ENCODE peak calls at places on chromosomes 13 and 19, in eight cellular contexts. L is omental fat pad, F is lower lobe of right lung, C is AG04449, G is psoas muscle, H is neural progenitor cell, M is body of pancreas, J is left ventricle myocardium inferior. U is an unnamed sample.

GRCh38 chr19:58385313-58386165 is 1.5 kb upstream of the RPS5 start:
- DNase-seq in L (no peak), F (peak; percentile 48), C (no peak), G (no peak), H (no peak), M (no peak), J (no peak), U (no peak)

GRCh38 chr19:16404396-16404795 is 67.4 kb downstream of the EPS15L1 start:
- DNase-seq in L (no peak), F (no peak), C (no peak), G (no peak), H (no peak), M (no peak), J (no peak), U (no peak)

GRCh38 chr13:81106348-81106747 is 765.4 kb upstream of the SPRY2 start:
- DNase-seq in L (no peak), F (no peak), C (no peak), G (no peak), H (no peak), M (no peak), J (no peak), U (no peak)

GRCh38 chr13:110914293-110915056 is 394 bp downstream of the ANKRD10 start:
- DNase-seq in L (no peak), F (peak; percentile 90), C (no peak), G (peak; percentile 83), H (peak; percentile 90), M (peak; percentile 74), J (peak; percentile 90), U (peak; percentile 85)

GRCh38 chr19:494171-495046 is 1.9 kb upstream of the MADCAM1 start:
- DNase-seq in L (no peak), F (no peak), C (no peak), G (peak; percentile 4), H (no peak), M (no peak), J (no peak), U (no peak)

GRCh38 chr13:90538063-90538462 is 809.4 kb upstream of the MIR17HG start:
- DNase-seq in L (no peak), F (no peak), C (no peak), G (no peak), H (no peak), M (no peak), J (no peak), U (no peak)

GRCh38 chr13:22915442-22916082 is 265.2 kb upstream of the SGCG start:
- DNase-seq in L (no peak), F (peak; percentile 59), C (no peak), G (peak; percentile 57), H (peak; percentile 84), M (peak; percentile 36), J (peak; percentile 38), U (no peak)

GRCh38 chr13:64912141-64912540 is 2318.0 kb downstream of the PCDH9 start:
- DNase-seq in L (no peak), F (no peak), C (peak; percentile 52), G (no peak), H (no peak), M (no peak), J (no peak), U (no peak)

GRCh38 chr19:37507167-37507464 is 377 bp downstream of the ZNF793 start:
- DNase-seq in L (no peak), F (no peak), C (no peak), G (no peak), H (no peak), M (no peak), J (no peak), U (no peak)

DNA sequence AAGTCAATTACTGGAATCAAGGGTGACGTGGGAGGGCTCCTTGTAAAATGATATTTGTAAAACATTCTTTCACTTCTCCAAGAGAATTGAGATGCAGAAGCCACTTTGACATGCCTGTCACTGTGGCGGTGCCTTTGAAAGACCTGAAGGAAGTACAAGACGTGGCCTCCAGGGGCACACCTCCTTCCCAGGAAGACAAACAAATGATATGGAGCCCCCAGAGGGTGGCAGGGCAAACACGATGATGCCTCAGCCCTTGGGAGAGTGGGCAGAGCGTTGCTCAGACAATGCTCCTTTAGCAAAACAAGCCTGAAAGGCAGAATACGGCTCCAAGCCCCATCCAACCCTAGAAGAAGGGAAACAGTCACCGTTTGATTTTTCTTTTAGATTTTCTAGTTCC is 9.3 kb upstream of the ATP12A start:
- DNase-seq in L (no peak), F (no peak), C (no peak), G (no peak), H (peak; percentile 77), M (no peak), J (no peak), U (no peak)
- TF ChIP-seq CTCF in L (no peak), F (no peak), C (peak; percentile 36), G (no peak), H (peak; percentile 22), M (no peak), J (no peak), U (no peak)

DNA sequence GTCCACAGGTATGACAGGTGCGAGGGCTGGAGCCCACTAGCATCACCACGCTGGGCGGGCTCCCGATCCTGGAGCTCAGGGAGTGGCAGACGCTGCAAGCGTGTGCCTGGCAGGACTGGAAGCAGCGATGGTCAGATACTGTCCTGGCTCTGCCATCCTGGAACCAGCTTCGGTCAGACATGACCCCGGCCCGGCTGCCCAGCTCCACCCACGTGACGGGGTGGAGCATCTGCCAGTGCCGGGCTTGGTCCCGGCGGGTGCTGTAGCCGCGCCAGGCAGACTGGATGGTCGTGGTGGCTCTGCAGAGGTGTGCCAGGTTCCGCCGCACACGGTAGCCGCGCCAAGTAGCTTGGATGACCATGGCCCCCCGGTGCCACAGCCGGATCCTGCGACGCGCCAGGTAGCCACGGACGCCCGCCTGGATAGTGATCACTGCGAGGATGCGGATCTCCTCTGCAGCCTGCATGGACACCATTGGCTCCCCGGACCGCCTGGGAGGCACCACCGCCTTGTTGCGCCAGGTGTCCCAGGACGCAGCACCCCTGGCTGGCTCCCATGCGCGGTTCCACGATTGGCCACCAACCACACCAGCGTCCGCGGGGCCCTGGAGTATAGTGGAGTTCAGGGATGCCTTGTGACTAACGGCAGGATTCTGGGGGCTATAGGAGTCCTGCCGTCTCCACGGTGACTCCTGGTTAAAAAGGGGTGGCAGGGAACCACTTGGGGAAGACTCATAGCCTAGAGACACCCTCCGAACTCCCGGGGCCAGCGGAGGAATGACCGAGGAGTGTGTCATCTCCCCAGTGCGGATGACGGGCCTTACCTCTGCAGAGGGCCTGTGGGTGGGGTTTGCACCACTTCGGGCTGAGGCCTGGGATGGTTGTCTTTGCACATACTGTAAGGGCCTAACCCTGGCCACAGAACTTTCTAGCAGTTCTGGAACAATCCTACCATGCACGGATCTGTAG is 16.5 kb downstream of the IQCN start:
- DNase-seq in L (no peak), F (no peak), C (no peak), G (no peak), H (no peak), M (no peak), J (no peak), U (no peak)
- TF ChIP-seq CTCF in L (no peak), F (no peak), C (no peak), G (no peak), H (no peak), M (no peak), J (no peak), U (no peak)

GRCh38 chr13:99619207-99619606 is 117.9 kb downstream of the TM9SF2 start:
- DNase-seq in L (no peak), F (no peak), C (no peak), G (no peak), H (no peak), M (no peak), J (no peak), U (no peak)

GRCh38 chr13:99614465-99614885 is 113.2 kb downstream of the TM9SF2 start:
- DNase-seq in L (no peak), F (no peak), C (no peak), G (no peak), H (no peak), M (peak; percentile 62), J (no peak), U (no peak)

GRCh38 chr13:99620806-99621205 is 119.5 kb downstream of the TM9SF2 start:
- DNase-seq in L (no peak), F (no peak), C (no peak), G (no peak), H (no peak), M (no peak), J (no peak), U (no peak)

DNA sequence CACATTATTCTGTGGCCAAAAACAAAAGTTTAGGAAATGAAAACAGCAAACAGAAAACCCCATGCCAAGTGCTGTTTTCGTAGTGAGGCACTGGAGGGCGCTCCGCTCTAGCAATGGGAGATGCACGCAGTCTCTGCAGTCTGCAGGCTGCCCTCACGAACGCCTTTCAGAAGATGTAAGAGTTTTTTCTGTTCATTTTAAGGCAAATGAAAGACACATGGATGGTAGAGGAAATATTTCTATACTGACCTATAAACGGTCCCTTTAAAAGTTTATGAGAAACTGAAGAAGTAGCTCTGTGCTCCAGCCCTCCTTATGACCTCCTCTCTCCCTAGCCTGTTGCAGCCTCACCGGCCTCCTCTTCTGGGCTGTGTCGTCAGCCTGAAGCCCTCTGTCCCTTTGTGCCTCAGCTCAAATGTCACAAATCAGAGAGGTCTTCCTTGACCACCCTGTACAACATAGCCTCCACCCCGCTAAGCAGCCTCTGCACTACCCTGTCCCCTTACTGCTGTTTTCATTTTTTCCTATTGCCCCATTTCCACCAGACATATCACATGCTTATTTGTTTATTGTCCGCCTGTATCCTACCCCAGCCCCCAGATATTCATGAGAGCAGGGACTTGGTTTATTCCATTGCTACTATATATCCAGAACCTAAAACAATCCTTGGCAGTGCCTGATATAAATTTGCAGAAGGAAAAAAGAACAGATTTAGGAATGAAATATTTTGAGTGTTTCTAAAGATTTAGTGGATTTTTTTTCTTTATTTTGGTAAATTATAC is 116.4 kb downstream of the TM9SF2 start:
- DNase-seq in L (no peak), F (no peak), C (no peak), G (peak; percentile 23), H (peak; percentile 83), M (no peak), J (no peak), U (peak; percentile 46)
- TF ChIP-seq CTCF in L (no peak), F (peak; percentile 38), C (peak; percentile 69), G (peak; percentile 55), H (peak; percentile 91), M (no peak), J (peak; percentile 65), U (peak; percentile 85)

DNA sequence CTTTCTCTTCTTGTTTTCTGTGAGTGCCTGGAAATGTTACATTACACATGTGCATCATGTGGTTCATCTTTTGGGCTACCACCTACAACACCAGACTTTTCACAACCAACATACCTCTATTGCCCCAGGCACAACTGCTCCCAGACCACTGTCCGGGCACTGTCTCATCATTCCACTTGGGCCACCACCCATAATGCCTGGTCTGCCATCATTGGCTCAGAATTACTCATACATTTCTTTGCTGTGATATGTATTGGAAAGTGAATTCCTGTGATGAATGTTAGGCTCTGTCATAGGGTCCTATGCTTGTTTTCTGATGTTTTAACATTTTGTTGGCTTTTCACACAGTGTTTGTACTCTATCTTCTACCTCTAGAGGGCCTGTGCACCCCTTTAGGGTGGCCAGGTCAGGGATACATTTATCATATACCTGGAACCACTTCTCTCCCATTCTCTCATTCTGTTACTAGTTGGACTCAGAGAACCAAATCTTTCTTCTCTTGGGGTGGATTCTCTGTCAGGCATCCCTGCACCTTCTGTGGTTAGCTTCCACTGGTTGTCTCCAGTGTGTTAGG is 172.8 kb downstream of the NHLRC3 start:
- DNase-seq in L (no peak), F (no peak), C (no peak), G (no peak), H (no peak), M (no peak), J (no peak), U (no peak)
- TF ChIP-seq CTCF in L (no peak), F (no peak), C (no peak), G (no peak), H (peak; percentile 12), M (no peak), J (no peak), U (no peak)